ENCODE peak calls at places on chromosomes 16 and 17, in eight cellular contexts. One of them, this sample, is unnamed. For H3K9me3 and H3K36me3, the result is how much of the 10 kb centered on the place peaks cover.

GRCh38 chr17:66302761-66303626 is 581 bp downstream of the PRKCA start:
- DNase-seq in HCT116: no peak
- DNase-seq in colonic mucosa: peak
- DNase-seq in CD8-positive, alpha-beta memory T cell: peak
- DNase-seq in keratinocyte: no peak
- DNase-seq in stomach: peak
- DNase-seq in heart right ventricle: peak
- DNase-seq in thoracic aorta: peak
- DNase-seq in this sample: peak

GRCh38 chr16:324201-324450 is 28.4 kb downstream of the AXIN1 start:
- DNase-seq in HCT116: no peak
- DNase-seq in colonic mucosa: no peak
- DNase-seq in CD8-positive, alpha-beta memory T cell: no peak
- DNase-seq in keratinocyte: no peak
- DNase-seq in stomach: no peak
- DNase-seq in heart right ventricle: no peak
- DNase-seq in thoracic aorta: no peak
- DNase-seq in this sample: no peak

GRCh38 chr16:12917653-12918052 is 16.3 kb downstream of the SHISA9 start:
- DNase-seq in HCT116: no peak
- DNase-seq in colonic mucosa: no peak
- DNase-seq in CD8-positive, alpha-beta memory T cell: no peak
- DNase-seq in keratinocyte: no peak
- DNase-seq in stomach: no peak
- DNase-seq in heart right ventricle: no peak
- DNase-seq in thoracic aorta: no peak
- DNase-seq in this sample: no peak

GRCh38 chr16:17273142-17273561 is 197.6 kb downstream of the XYLT1 start:
- DNase-seq in HCT116: peak
- DNase-seq in colonic mucosa: no peak
- DNase-seq in CD8-positive, alpha-beta memory T cell: no peak
- DNase-seq in keratinocyte: peak
- DNase-seq in stomach: no peak
- DNase-seq in heart right ventricle: no peak
- DNase-seq in thoracic aorta: no peak
- DNase-seq in this sample: no peak

GRCh38 chr17:82602986-82603385 is 45.3 kb downstream of the WDR45B start:
- DNase-seq in HCT116: no peak
- DNase-seq in colonic mucosa: no peak
- DNase-seq in CD8-positive, alpha-beta memory T cell: no peak
- DNase-seq in keratinocyte: no peak
- DNase-seq in stomach: no peak
- DNase-seq in heart right ventricle: no peak
- DNase-seq in thoracic aorta: no peak
- DNase-seq in this sample: no peak

GRCh38 chr16:2296662-2297505 is 29.0 kb upstream of the RNPS1 start:
- DNase-seq in HCT116: peak
- DNase-seq in colonic mucosa: peak
- DNase-seq in CD8-positive, alpha-beta memory T cell: no peak
- DNase-seq in keratinocyte: no peak
- DNase-seq in stomach: peak
- DNase-seq in heart right ventricle: no peak
- DNase-seq in thoracic aorta: no peak
- DNase-seq in this sample: peak

GRCh38 chr17:50359005-50359699 is 13.2 kb downstream of the XYLT2 start:
- DNase-seq in HCT116: no peak
- DNase-seq in colonic mucosa: no peak
- DNase-seq in CD8-positive, alpha-beta memory T cell: no peak
- DNase-seq in keratinocyte: no peak
- DNase-seq in stomach: peak
- DNase-seq in heart right ventricle: no peak
- DNase-seq in thoracic aorta: no peak
- DNase-seq in this sample: no peak

GRCh38 chr17:77942111-77942988 is 16.2 kb upstream of the TNRC6C start:
- DNase-seq in HCT116: no peak
- DNase-seq in colonic mucosa: no peak
- DNase-seq in CD8-positive, alpha-beta memory T cell: no peak
- DNase-seq in keratinocyte: no peak
- DNase-seq in stomach: no peak
- DNase-seq in heart right ventricle: peak
- DNase-seq in thoracic aorta: no peak
- DNase-seq in this sample: no peak

GRCh38 chr17:79026345-79027273 is 2.6 kb downstream of the C1QTNF1 start:
- DNase-seq in HCT116: peak
- DNase-seq in colonic mucosa: peak
- DNase-seq in CD8-positive, alpha-beta memory T cell: no peak
- DNase-seq in keratinocyte: no peak
- DNase-seq in stomach: peak
- DNase-seq in heart right ventricle: peak
- DNase-seq in thoracic aorta: no peak
- DNase-seq in this sample: no peak

GRCh38 chr17:6901086-6901485 is 69.6 kb upstream of the TEKT1 start:
- DNase-seq in HCT116: no peak
- DNase-seq in colonic mucosa: no peak
- DNase-seq in CD8-positive, alpha-beta memory T cell: no peak
- DNase-seq in keratinocyte: no peak
- DNase-seq in stomach: no peak
- DNase-seq in heart right ventricle: no peak
- DNase-seq in thoracic aorta: no peak
- DNase-seq in this sample: no peak

GRCh38 chr16:86283944-86284343 is 226.4 kb upstream of the FOXF1 start:
- DNase-seq in HCT116: no peak
- DNase-seq in colonic mucosa: peak
- DNase-seq in CD8-positive, alpha-beta memory T cell: no peak
- DNase-seq in keratinocyte: no peak
- DNase-seq in stomach: no peak
- DNase-seq in heart right ventricle: no peak
- DNase-seq in thoracic aorta: no peak
- DNase-seq in this sample: no peak

GRCh38 chr16:22425847-22426246 is 51.4 kb upstream of the CDR2 start:
- DNase-seq in HCT116: no peak
- DNase-seq in colonic mucosa: no peak
- DNase-seq in CD8-positive, alpha-beta memory T cell: no peak
- DNase-seq in keratinocyte: no peak
- DNase-seq in stomach: no peak
- DNase-seq in heart right ventricle: no peak
- DNase-seq in thoracic aorta: no peak
- DNase-seq in this sample: no peak

GRCh38 chr17:199195-199604 is 17.8 kb upstream of the DOC2B start:
- DNase-seq in HCT116: no peak
- DNase-seq in colonic mucosa: no peak
- DNase-seq in CD8-positive, alpha-beta memory T cell: no peak
- DNase-seq in keratinocyte: no peak
- DNase-seq in stomach: no peak
- DNase-seq in heart right ventricle: no peak
- DNase-seq in thoracic aorta: no peak
- DNase-seq in this sample: no peak

GRCh38 chr17:28392491-28392890 is 13.5 kb downstream of the SLC46A1 start:
- DNase-seq in HCT116: no peak
- DNase-seq in colonic mucosa: no peak
- DNase-seq in CD8-positive, alpha-beta memory T cell: no peak
- DNase-seq in keratinocyte: no peak
- DNase-seq in stomach: no peak
- DNase-seq in heart right ventricle: no peak
- DNase-seq in thoracic aorta: no peak
- DNase-seq in this sample: no peak

GRCh38 chr17:79799538-79800324 is 2.9 kb upstream of the CBX8 start:
- DNase-seq in HCT116: no peak
- DNase-seq in colonic mucosa: no peak
- DNase-seq in CD8-positive, alpha-beta memory T cell: no peak
- DNase-seq in keratinocyte: no peak
- DNase-seq in stomach: no peak
- DNase-seq in heart right ventricle: no peak
- DNase-seq in thoracic aorta: no peak
- DNase-seq in this sample: no peak

GRCh38 chr16:5206331-5206990 is 108.9 kb upstream of the EEF2KMT start:
- DNase-seq in HCT116: no peak
- DNase-seq in colonic mucosa: no peak
- DNase-seq in CD8-positive, alpha-beta memory T cell: no peak
- DNase-seq in keratinocyte: no peak
- DNase-seq in stomach: no peak
- DNase-seq in heart right ventricle: no peak
- DNase-seq in thoracic aorta: no peak
- DNase-seq in this sample: no peak

GRCh38 chr16:35180970-35181369 is 1721.6 kb downstream of the TP53TG3F start:
- DNase-seq in HCT116: no peak
- DNase-seq in colonic mucosa: no peak
- DNase-seq in CD8-positive, alpha-beta memory T cell: no peak
- DNase-seq in keratinocyte: no peak
- DNase-seq in stomach: no peak
- DNase-seq in heart right ventricle: no peak
- DNase-seq in thoracic aorta: no peak
- DNase-seq in this sample: no peak

GRCh38 chr16:35184356-35184870 is 1725.0 kb downstream of the TP53TG3F start:
- DNase-seq in HCT116: no peak
- DNase-seq in colonic mucosa: no peak
- DNase-seq in CD8-positive, alpha-beta memory T cell: no peak
- DNase-seq in keratinocyte: no peak
- DNase-seq in stomach: no peak
- DNase-seq in heart right ventricle: no peak
- DNase-seq in thoracic aorta: no peak
- DNase-seq in this sample: no peak

GRCh38 chr16:35181422-35182030 is 1722.1 kb downstream of the TP53TG3F start:
- DNase-seq in HCT116: no peak
- DNase-seq in colonic mucosa: no peak
- DNase-seq in CD8-positive, alpha-beta memory T cell: no peak
- DNase-seq in keratinocyte: no peak
- DNase-seq in stomach: no peak
- DNase-seq in heart right ventricle: no peak
- DNase-seq in thoracic aorta: no peak
- DNase-seq in this sample: no peak

GRCh38 chr16:35182043-35182677 is 1722.7 kb downstream of the TP53TG3F start:
- DNase-seq in HCT116: no peak
- DNase-seq in colonic mucosa: no peak
- DNase-seq in CD8-positive, alpha-beta memory T cell: no peak
- DNase-seq in keratinocyte: no peak
- DNase-seq in stomach: no peak
- DNase-seq in heart right ventricle: no peak
- DNase-seq in thoracic aorta: no peak
- DNase-seq in this sample: no peak

GRCh38 chr16:35182943-35183550 is 1723.6 kb downstream of the TP53TG3F start:
- DNase-seq in HCT116: no peak
- DNase-seq in colonic mucosa: no peak
- DNase-seq in CD8-positive, alpha-beta memory T cell: no peak
- DNase-seq in keratinocyte: no peak
- DNase-seq in stomach: no peak
- DNase-seq in heart right ventricle: no peak
- DNase-seq in thoracic aorta: no peak
- DNase-seq in this sample: no peak
- H3K9me3 ChIP-seq in HCT116: under half
- H3K9me3 ChIP-seq in colonic mucosa: under half
- H3K9me3 ChIP-seq in CD8-positive, alpha-beta memory T cell: under half
- H3K9me3 ChIP-seq in keratinocyte: under half
- H3K9me3 ChIP-seq in stomach: under half
- H3K9me3 ChIP-seq in heart right ventricle: under half
- H3K9me3 ChIP-seq in thoracic aorta: under half
- H3K9me3 ChIP-seq in this sample: under half

GRCh38 chr17:68527314-68527713 is 15.1 kb downstream of the PRKAR1A start:
- DNase-seq in HCT116: no peak
- DNase-seq in colonic mucosa: no peak
- DNase-seq in CD8-positive, alpha-beta memory T cell: no peak
- DNase-seq in keratinocyte: no peak
- DNase-seq in stomach: no peak
- DNase-seq in heart right ventricle: no peak
- DNase-seq in thoracic aorta: no peak
- DNase-seq in this sample: no peak
- H3K36me3 ChIP-seq in HCT116: half or more
- H3K36me3 ChIP-seq in colonic mucosa: under half
- H3K36me3 ChIP-seq in CD8-positive, alpha-beta memory T cell: half or more
- H3K36me3 ChIP-seq in keratinocyte: under half
- H3K36me3 ChIP-seq in stomach: half or more
- H3K36me3 ChIP-seq in heart right ventricle: half or more
- H3K36me3 ChIP-seq in thoracic aorta: half or more
- H3K36me3 ChIP-seq in this sample: half or more

GRCh38 chr16:48308535-48308934 is 61.2 kb upstream of the ABCC11 start:
- DNase-seq in HCT116: no peak
- DNase-seq in colonic mucosa: no peak
- DNase-seq in CD8-positive, alpha-beta memory T cell: no peak
- DNase-seq in keratinocyte: no peak
- DNase-seq in stomach: no peak
- DNase-seq in heart right ventricle: no peak
- DNase-seq in thoracic aorta: no peak
- DNase-seq in this sample: no peak
- H3K9me3 ChIP-seq in HCT116: under half
- H3K9me3 ChIP-seq in colonic mucosa: under half
- H3K9me3 ChIP-seq in CD8-positive, alpha-beta memory T cell: under half
- H3K9me3 ChIP-seq in keratinocyte: under half
- H3K9me3 ChIP-seq in stomach: under half
- H3K9me3 ChIP-seq in heart right ventricle: half or more
- H3K9me3 ChIP-seq in thoracic aorta: under half
- H3K9me3 ChIP-seq in this sample: under half

GRCh38 chr17:38919316-38920078 is 5.9 kb upstream of the LASP1NB start:
- DNase-seq in HCT116: no peak
- DNase-seq in colonic mucosa: no peak
- DNase-seq in CD8-positive, alpha-beta memory T cell: no peak
- DNase-seq in keratinocyte: no peak
- DNase-seq in stomach: peak
- DNase-seq in heart right ventricle: no peak
- DNase-seq in thoracic aorta: no peak
- DNase-seq in this sample: no peak
- H3K36me3 ChIP-seq in HCT116: under half
- H3K36me3 ChIP-seq in colonic mucosa: under half
- H3K36me3 ChIP-seq in CD8-positive, alpha-beta memory T cell: under half
- H3K36me3 ChIP-seq in keratinocyte: under half
- H3K36me3 ChIP-seq in stomach: half or more
- H3K36me3 ChIP-seq in heart right ventricle: half or more
- H3K36me3 ChIP-seq in thoracic aorta: under half
- H3K36me3 ChIP-seq in this sample: under half

GRCh38 chr16:68548947-68549346 is 9.9 kb downstream of the ZFP90 start:
- DNase-seq in HCT116: no peak
- DNase-seq in colonic mucosa: no peak
- DNase-seq in CD8-positive, alpha-beta memory T cell: peak
- DNase-seq in keratinocyte: no peak
- DNase-seq in stomach: no peak
- DNase-seq in heart right ventricle: no peak
- DNase-seq in thoracic aorta: no peak
- DNase-seq in this sample: no peak
- H3K9me3 ChIP-seq in HCT116: under half
- H3K9me3 ChIP-seq in colonic mucosa: under half
- H3K9me3 ChIP-seq in CD8-positive, alpha-beta memory T cell: under half
- H3K9me3 ChIP-seq in keratinocyte: under half
- H3K9me3 ChIP-seq in stomach: under half
- H3K9me3 ChIP-seq in heart right ventricle: under half
- H3K9me3 ChIP-seq in thoracic aorta: half or more
- H3K9me3 ChIP-seq in this sample: under half